ENCODE peak calls at places on chromosomes 12 and 14, in four cellular contexts. K, L, O and S are unnamed samples.

GRCh38 chr12:24121911-24122310 is 172.4 kb upstream of the SOX5 start:
- DNase-seq in L (no peak), O (no peak), K (no peak), S (no peak)

GRCh38 chr12:22312336-22312735 is 22.2 kb downstream of the ST8SIA1 start:
- DNase-seq in L (peak), K (peak), O (no peak), S (no peak)

GRCh38 chr12:51820721-51821422 is 27.6 kb downstream of the FIGNL2 start:
- DNase-seq in K (peak), L (peak), O (peak), S (no peak)

GRCh38 chr12:18723752-18724151 is 14.1 kb downstream of the PLCZ1 start:
- DNase-seq in K (peak), L (peak), O (no peak), S (no peak)

GRCh38 chr14:96192049-96192448 is 12.6 kb upstream of the BDKRB2 start:
- DNase-seq in K (no peak), L (no peak), O (no peak), S (no peak)

GRCh38 chr12:3755898-3756297 is 3.0 kb upstream of the CRACR2A start:
- DNase-seq in K (no peak), O (no peak), L (no peak), S (no peak)

GRCh38 chr12:47391566-47391965 is 311.8 kb upstream of the AMIGO2 start:
- DNase-seq in O (peak), L (no peak), K (no peak), S (no peak)

GRCh38 chr14:52048641-52049204 is 20.1 kb downstream of the NID2 start:
- DNase-seq in K (peak), O (no peak), L (no peak), S (peak)

GRCh38 chr12:52415870-52416750 is 10.0 kb upstream of the KRT82 start:
- DNase-seq in O (no peak), K (peak), L (peak), S (peak)

GRCh38 chr12:132367401-132367851 is 38.0 kb upstream of the GALNT9 start:
- DNase-seq in K (no peak), L (no peak), O (no peak), S (no peak)

GRCh38 chr12:26790645-26790994 is 42.4 kb downstream of the ITPR2 start:
- DNase-seq in L (no peak), K (peak), O (no peak), S (no peak)

GRCh38 chr14:96030136-96030760 is 8.9 kb upstream of the C14orf132 start:
- DNase-seq in L (no peak), O (no peak), K (no peak), S (no peak)

GRCh38 chr14:70709726-70710382 is 68.1 kb downstream of the TTC9 start:
- DNase-seq in O (no peak), L (no peak), K (no peak), S (no peak)

GRCh38 chr14:34065690-34066391 is 115.0 kb upstream of the EGLN3 start:
- DNase-seq in L (no peak), K (no peak), O (no peak), S (no peak)

GRCh38 chr14:79581912-79582576 is 629.3 kb downstream of the DIO2 start:
- DNase-seq in O (no peak), K (peak), L (peak), S (no peak)

GRCh38 chr14:94081386-94081820 is 293 bp downstream of the IFI27L1 start:
- DNase-seq in L (no peak), O (no peak), K (no peak), S (no peak)

GRCh38 chr14:94042433-94043091 is 16.4 kb downstream of the OTUB2 start:
- DNase-seq in K (peak), L (no peak), O (no peak), S (no peak)

GRCh38 chr14:76329951-76330350 is 46.0 kb upstream of the ESRRB start:
- DNase-seq in O (no peak), L (no peak), K (no peak), S (no peak)

GRCh38 chr12:127169321-127170270 is 1097.4 kb upstream of the TMEM132C start:
- DNase-seq in L (no peak), K (no peak), O (no peak), S (peak)

GRCh38 chr12:68850390-68850789 is 42.4 kb downstream of the MDM2 start:
- DNase-seq in K (no peak), O (no peak), L (no peak), S (no peak)

GRCh38 chr12:68890701-68891113 is 42.3 kb downstream of the CPM start:
- DNase-seq in O (no peak), L (peak), K (peak), S (no peak)

GRCh38 chr12:114269153-114269552 is 136.8 kb downstream of the TBX5 start:
- DNase-seq in O (no peak), K (no peak), L (no peak), S (no peak)

GRCh38 chr14:71362920-71363584 is 455.8 kb downstream of the PCNX1 start:
- DNase-seq in L (peak), K (peak), O (no peak), S (no peak)

GRCh38 chr14:89240414-89240813 is 176.6 kb downstream of the FOXN3 start:
- DNase-seq in L (peak), O (no peak), K (peak), S (no peak)

GRCh38 chr12:113555226-113555625 is 83.6 kb upstream of the LHX5 start:
- DNase-seq in O (no peak), L (peak), K (no peak), S (no peak)

GRCh38 chr14:102140027-102140749 is 491 bp downstream of the WDR20 start:
- DNase-seq in O (peak), K (peak), L (peak), S (no peak)

GRCh38 chr12:90978117-90978770 is 23.3 kb upstream of the CCER1 start:
- DNase-seq in K (peak), O (no peak), L (peak), S (peak)

GRCh38 chr12:42666671-42667243 is 77.2 kb upstream of the PRICKLE1 start:
- DNase-seq in O (peak), L (no peak), K (no peak), S (no peak)

GRCh38 chr12:68480526-68480925 is 130.2 kb upstream of the RAP1B start:
- DNase-seq in K (no peak), L (no peak), O (no peak), S (no peak)

GRCh38 chr12:87305481-87305880 is 723.7 kb downstream of the C12orf50 start:
- DNase-seq in O (no peak), L (no peak), K (peak), S (no peak)

GRCh38 chr14:96178674-96179321 is 25.8 kb upstream of the BDKRB2 start:
- DNase-seq in K (no peak), O (no peak), L (no peak), S (no peak)

GRCh38 chr14:64417042-64417770 is 29.1 kb downstream of the MTHFD1 start:
- DNase-seq in K (peak), O (no peak), L (peak), S (no peak)

GRCh38 chr14:31510222-31510621 is 22.4 kb upstream of the GPR33 start:
- DNase-seq in O (no peak), K (peak), L (peak), S (peak)

GRCh38 chr14:73655851-73656250 is 11.1 kb downstream of the DNAL1 start:
- DNase-seq in K (no peak), O (no peak), L (no peak), S (no peak)

GRCh38 chr14:96509457-96510090 is 7.4 kb downstream of the PAPOLA start:
- DNase-seq in L (no peak), O (no peak), K (no peak), S (no peak)

GRCh38 chr12:66129934-66130266 is 650 bp downstream of the LLPH start:
- DNase-seq in K (no peak), O (no peak), L (no peak), S (no peak)

GRCh38 chr14:91554535-91555332 is 44.6 kb upstream of the PPP4R3A start:
- DNase-seq in O (no peak), L (no peak), K (no peak), S (no peak)
- H3K4me3 ChIP-seq in O (no peak), L (no peak), K (no peak), S (no peak)

GRCh38 chr14:105198588-105198987 is 17.5 kb upstream of the NUDT14 start:
- DNase-seq in O (no peak), L (no peak), K (no peak), S (no peak)
- TF ChIP-seq CTCF in O (no peak), L (no peak), K (peak), S (no peak)

GRCh38 chr12:2246358-2246757 is 193.6 kb downstream of the CACNA1C start:
- DNase-seq in O (no peak), K (no peak), L (no peak), S (no peak)

GRCh38 chr12:2247109-2247508 is 194.3 kb downstream of the CACNA1C start:
- DNase-seq in K (no peak), O (no peak), L (no peak), S (no peak)

GRCh38 chr12:2250797-2251196 is 198.0 kb downstream of the CACNA1C start:
- DNase-seq in K (peak), L (peak), O (no peak), S (no peak)

GRCh38 chr12:2248087-2248900 is 195.5 kb downstream of the CACNA1C start:
- DNase-seq in O (no peak), L (peak), K (peak), S (no peak)

GRCh38 chr12:2248901-2249381 is 196.2 kb downstream of the CACNA1C start:
- DNase-seq in O (no peak), K (peak), L (peak), S (no peak)
- H3K4me3 ChIP-seq in O (no peak), K (no peak), L (no peak), S (no peak)

GRCh38 chr14:59018978-59019377 is 169.5 kb upstream of the DAAM1 start:
- DNase-seq in O (no peak), L (no peak), K (peak), S (no peak)

GRCh38 chr14:59022144-59022543 is 166.3 kb upstream of the DAAM1 start:
- DNase-seq in L (peak), O (no peak), K (no peak), S (no peak)

GRCh38 chr14:59017285-59017965 is 171.0 kb upstream of the DAAM1 start:
- DNase-seq in O (no peak), L (no peak), K (no peak), S (no peak)

GRCh38 chr14:59018460-59018859 is 170.0 kb upstream of the DAAM1 start:
- DNase-seq in L (no peak), K (no peak), O (no peak), S (no peak)

GRCh38 chr14:59020382-59020781 is 168.1 kb upstream of the DAAM1 start:
- DNase-seq in O (no peak), K (peak), L (peak), S (no peak)
- TF ChIP-seq CTCF in O (no peak), K (peak), L (peak), S (peak)

GRCh38 chr12:95443458-95443857 is 30.5 kb upstream of the METAP2 start:
- DNase-seq in L (no peak), O (no peak), K (no peak), S (no peak)

GRCh38 chr12:95445884-95446482 is 28.0 kb upstream of the METAP2 start:
- DNase-seq in L (no peak), K (no peak), O (no peak), S (no peak)

GRCh38 chr12:95446511-95446910 is 27.4 kb upstream of the METAP2 start:
- DNase-seq in K (peak), L (peak), O (peak), S (no peak)
- H3K4me3 ChIP-seq in K (no peak), L (no peak), O (no peak), S (no peak)

DNA sequence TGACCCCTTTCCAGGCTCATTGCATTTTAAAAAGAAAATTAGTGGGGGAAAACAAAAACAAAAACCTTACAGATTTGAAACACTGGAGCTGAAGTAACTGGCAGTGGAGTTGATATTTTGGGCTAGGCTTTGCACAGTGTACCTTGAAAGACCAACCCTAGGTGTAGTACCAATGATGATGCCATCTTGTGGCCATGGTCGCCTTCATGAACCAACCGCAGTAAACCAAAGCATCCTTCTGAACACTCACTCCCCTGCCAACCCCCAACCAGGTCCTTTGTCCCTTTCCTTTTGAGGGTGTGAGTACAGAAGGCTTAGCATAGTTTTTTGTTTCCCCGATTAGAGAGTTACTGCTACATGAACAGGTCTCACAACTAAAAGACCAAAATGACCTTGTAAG is 5.9 kb downstream of the TOMM20L start:
- DNase-seq in O (no peak), L (no peak), K (no peak), S (no peak)
- TF ChIP-seq CTCF in O (no peak), L (no peak), K (no peak), S (no peak)